ENCODE peak calls at places on chromosomes 13 and 19, in eight cellular contexts. Y is activated naive CD8-positive, alpha-beta T cell treated with anti-CD3 and anti-CD28 coated beads for 36 hours; E is stimulated activated naive CD8-positive, alpha-beta T cell treated with anti-CD3 and anti-CD28 coated beads, Interleukin-15, amount 100 ng/mL, for 72 hours; Q is SHP77; I is bronchial epithelial cell; G is heart right ventricle; D is left cardiac atrium; A is astrocyte. R is an unnamed sample.

GRCh38 chr19:52786078-52786463 is 520 bp downstream of the ZNF600 start:
- DNase-seq in Y (peak; percentile 12), E (no peak), Q (no peak), I (peak; percentile 1), G (peak; percentile 11), D (no peak), A (no peak), R (peak; percentile 7)

GRCh38 chr19:17404015-17404414 is 1.4 kb downstream of the BST2 start:
- DNase-seq in Y (no peak), E (no peak), Q (no peak), I (no peak), G (no peak), D (no peak), A (no peak), R (peak; percentile 64)

GRCh38 chr13:50838701-50839100 is 4.8 kb downstream of the DLEU7 start:
- DNase-seq in Y (no peak), E (no peak), Q (no peak), I (no peak), G (no peak), D (no peak), A (no peak), R (no peak)

GRCh38 chr19:8654591-8655339 is 24.3 kb downstream of the NFILZ start:
- DNase-seq in Y (peak; percentile 70), E (peak; percentile 69), Q (peak; percentile 48), I (peak; percentile 3), G (peak; percentile 58), D (peak; percentile 53), A (no peak), R (peak; percentile 41)

GRCh38 chr19:5397804-5398692 is 57.2 kb upstream of the ZNRF4 start:
- DNase-seq in Y (peak; percentile 2), E (no peak), Q (no peak), I (no peak), G (no peak), D (no peak), A (no peak), R (peak; percentile 66)

GRCh38 chr19:50723069-50723468 is at the start of gene CLEC11A:
- DNase-seq in Y (no peak), E (no peak), Q (no peak), I (no peak), G (peak; percentile 68), D (peak; percentile 75), A (no peak), R (peak; percentile 86)

GRCh38 chr19:57802269-57802668 is 12.4 kb downstream of the ZNF552 start:
- DNase-seq in Y (no peak), E (no peak), Q (no peak), I (no peak), G (no peak), D (no peak), A (no peak), R (no peak)

GRCh38 chr13:19055611-19056010 is 126.0 kb downstream of the TUBA3C start:
- DNase-seq in Y (no peak), E (no peak), Q (no peak), I (no peak), G (no peak), D (no peak), A (no peak), R (no peak)

GRCh38 chr19:46951236-46951986 is 68.2 kb upstream of the NPAS1 start:
- DNase-seq in Y (no peak), E (no peak), Q (no peak), I (peak; percentile 97), G (no peak), D (no peak), A (peak; percentile 47), R (no peak)

GRCh38 chr19:56117889-56118288 is 3.2 kb downstream of the ZNF787 start:
- DNase-seq in Y (no peak), E (no peak), Q (no peak), I (no peak), G (no peak), D (no peak), A (no peak), R (no peak)

GRCh38 chr13:48265217-48265815 is 32.3 kb downstream of the ITM2B start:
- DNase-seq in Y (peak; percentile 39), E (peak; percentile 42), Q (no peak), I (no peak), G (no peak), D (no peak), A (no peak), R (no peak)

GRCh38 chr19:5961969-5962945 is 15.7 kb downstream of the RANBP3 start:
- DNase-seq in Y (peak; percentile 40), E (peak; percentile 73), Q (peak; percentile 97), I (peak; percentile 63), G (no peak), D (peak; percentile 55), A (no peak), R (no peak)

GRCh38 chr13:102597029-102598015 is 536 bp downstream of the TPP2 start:
- DNase-seq in Y (peak; percentile 35), E (peak; percentile 37), Q (no peak), I (no peak), G (no peak), D (peak; percentile 44), A (peak; percentile 45), R (peak; percentile 28)

GRCh38 chr19:45469132-45469834 is 1.5 kb downstream of the FOSB start:
- DNase-seq in Y (peak; percentile 95), E (peak; percentile 97), Q (peak; percentile 85), I (peak; percentile 70), G (peak; percentile 94), D (peak; percentile 95), A (peak; percentile 81), R (peak; percentile 95)

GRCh38 chr19:38270587-38271167 is 6.3 kb downstream of the SPINT2 start:
- DNase-seq in Y (no peak), E (no peak), Q (no peak), I (no peak), G (no peak), D (no peak), A (peak; percentile 39), R (no peak)

GRCh38 chr13:46170687-46171086 is 11.3 kb downstream of the LCP1 start:
- DNase-seq in Y (no peak), E (no peak), Q (no peak), I (no peak), G (no peak), D (no peak), A (no peak), R (no peak)

GRCh38 chr13:42458193-42458592 is 115.8 kb upstream of the TNFSF11 start:
- DNase-seq in Y (no peak), E (no peak), Q (no peak), I (no peak), G (no peak), D (no peak), A (no peak), R (no peak)

GRCh38 chr19:2246801-2247361 is 2.2 kb upstream of the AMH start:
- DNase-seq in Y (no peak), E (no peak), Q (no peak), I (no peak), G (peak; percentile 73), D (peak; percentile 68), A (no peak), R (peak; percentile 66)

GRCh38 chr19:19627716-19628498 is at the start of gene LPAR2:
- DNase-seq in Y (peak; percentile 80), E (peak; percentile 76), Q (no peak), I (no peak), G (no peak), D (no peak), A (no peak), R (peak; percentile 64)

GRCh38 chr19:18368504-18369222 is 17.3 kb upstream of the GDF15 start:
- DNase-seq in Y (no peak), E (no peak), Q (no peak), I (no peak), G (no peak), D (no peak), A (no peak), R (no peak)

GRCh38 chr19:39046037-39046821 is 13.9 kb upstream of the FBXO27 start:
- DNase-seq in Y (no peak), E (no peak), Q (no peak), I (no peak), G (no peak), D (no peak), A (no peak), R (peak; percentile 79)

GRCh38 chr13:37138169-37138568 is 32.7 kb upstream of the CSNK1A1L start:
- DNase-seq in Y (no peak), E (no peak), Q (peak; percentile 32), I (peak; percentile 27), G (no peak), D (no peak), A (no peak), R (peak; percentile 49)

GRCh38 chr13:83499286-83499685 is 383.0 kb downstream of the SLITRK1 start:
- DNase-seq in Y (no peak), E (no peak), Q (no peak), I (peak; percentile 1), G (no peak), D (no peak), A (peak; percentile 39), R (peak; percentile 6)

GRCh38 chr13:67155898-67156717 is 74.0 kb downstream of the PCDH9 start:
- DNase-seq in Y (no peak), E (no peak), Q (no peak), I (no peak), G (no peak), D (no peak), A (no peak), R (no peak)

GRCh38 chr13:85806553-85807175 is 7.4 kb upstream of the SLITRK6 start:
- DNase-seq in Y (no peak), E (no peak), Q (peak; percentile 80), I (peak; percentile 67), G (no peak), D (no peak), A (peak; percentile 16), R (peak; percentile 72)

GRCh38 chr19:3507371-3508120 is 1.4 kb downstream of the FZR1 start:
- DNase-seq in Y (peak; percentile 26), E (no peak), Q (no peak), I (no peak), G (no peak), D (no peak), A (no peak), R (no peak)

GRCh38 chr19:41225238-41226052 is 6.4 kb downstream of the AXL start:
- DNase-seq in Y (peak; percentile 30), E (peak; percentile 49), Q (no peak), I (peak; percentile 97), G (no peak), D (peak; percentile 75), A (peak; percentile 100), R (peak; percentile 100)

GRCh38 chr19:3618144-3618810 is 8.3 kb downstream of the CACTIN start:
- DNase-seq in Y (peak; percentile 63), E (peak; percentile 57), Q (no peak), I (no peak), G (peak; percentile 77), D (peak; percentile 81), A (no peak), R (no peak)